ENCODE peak calls at places on chromosomes 5 and 9, in nine cellular contexts. Z is NCI-H748 treated with DMSO at 0.1 percent for 48 hours; Q is NCI-H774; F is endothelial cell; P is stimulated activated CD8-positive, alpha-beta memory T cell treated with anti-CD3 and anti-CD28 coated beads, Interleukin-15, amount 100 ng/mL, for 4 hours; J is naive thymus-derived CD8-positive, alpha-beta T cell; S is activated T-cell treated with anti-CD3 and anti-CD28 coated beads, Interleukin-2, amount 50 U/mL, for 1 hour; D is ovary; U is brain pericyte. A is an unnamed sample.

GRCh38 chr5:178453224-178453623 is 137.0 kb downstream of the COL23A1 start:
- DNase-seq in Z (no peak), Q (no peak), F (no peak), P (no peak), J (no peak), S (no peak), D (no peak), U (no peak), A (no peak)

GRCh38 chr5:58938568-58939424 is 355.9 kb downstream of the RAB3C start:
- DNase-seq in Z (no peak), Q (no peak), F (no peak), P (no peak), J (no peak), S (no peak), D (no peak), U (no peak), A (no peak)

GRCh38 chr5:31066655-31067328 is 126.7 kb upstream of the CDH6 start:
- DNase-seq in Z (no peak), Q (no peak), F (no peak), P (no peak), J (no peak), S (no peak), D (no peak), U (no peak), A (no peak)

GRCh38 chr9:134384811-134385479 is 58.7 kb downstream of the RXRA start:
- DNase-seq in Z (no peak), Q (no peak), F (no peak), P (no peak), J (no peak), S (no peak), D (no peak), U (no peak), A (no peak)

GRCh38 chr9:18437315-18438200 is 36.4 kb upstream of the ADAMTSL1 start:
- DNase-seq in Z (no peak), Q (no peak), F (no peak), P (no peak), J (no peak), S (no peak), D (peak), U (no peak), A (peak)

GRCh38 chr5:93831449-93831848 is 90.0 kb upstream of the POU5F2 start:
- DNase-seq in Z (no peak), Q (no peak), F (no peak), P (no peak), J (no peak), S (no peak), D (no peak), U (no peak), A (no peak)

GRCh38 chr9:111891910-111892499 is 4.6 kb upstream of the UGCG start:
- DNase-seq in Z (peak), Q (no peak), F (no peak), P (no peak), J (no peak), S (no peak), D (no peak), U (no peak), A (peak)

GRCh38 chr5:142945845-142946244 is 175.7 kb downstream of the ARHGAP26 start:
- DNase-seq in Z (no peak), Q (no peak), F (no peak), P (no peak), J (no peak), S (no peak), D (no peak), U (no peak), A (no peak)

GRCh38 chr9:121449786-121450185 is 49.9 kb downstream of the GGTA1 start:
- DNase-seq in Z (no peak), Q (no peak), F (no peak), P (no peak), J (no peak), S (no peak), D (no peak), U (no peak), A (no peak)

GRCh38 chr9:7172445-7173115 is 414.8 kb downstream of the KDM4C start:
- DNase-seq in Z (no peak), Q (no peak), F (no peak), P (no peak), J (no peak), S (no peak), D (no peak), U (no peak), A (no peak)

GRCh38 chr5:169071-169727 is 22.1 kb upstream of the LRRC14B start:
- DNase-seq in Z (no peak), Q (no peak), F (no peak), P (no peak), J (no peak), S (no peak), D (peak), U (peak), A (no peak)